ENCODE peak calls at places on chromosomes 12 and 14, in seven cellular contexts. B is left ventricle myocardium inferior; P is NB4; O is CD8-positive, alpha-beta T cell; V is PC-3; S is epithelial cell of esophagus; H is AG04450. F is an unnamed sample.

GRCh38 chr12:49626169-49626835 is 2.9 kb downstream of the PRPF40B start:
- DNase-seq in B (no peak), P (no peak), O (no peak), V (peak), S (peak), H (no peak), F (no peak)

GRCh38 chr14:56199976-56200577 is 81.9 kb downstream of the PELI2 start:
- DNase-seq in B (no peak), P (no peak), O (no peak), V (no peak), S (no peak), H (no peak), F (peak)

GRCh38 chr12:88566430-88566829 is 13.8 kb downstream of the KITLG start:
- DNase-seq in B (no peak), P (no peak), O (no peak), V (peak), S (no peak), H (no peak), F (no peak)

GRCh38 chr12:31618228-31619025 is 27.5 kb upstream of the DENND5B start:
- DNase-seq in B (no peak), P (no peak), O (no peak), V (no peak), S (no peak), H (no peak), F (peak)

GRCh38 chr14:86055512-86055911 is 525.6 kb downstream of the FLRT2 start:
- DNase-seq in B (no peak), P (peak), O (no peak), V (peak), S (peak), H (no peak), F (no peak)

GRCh38 chr12:118035194-118036041 is 18.9 kb downstream of the RFC5 start:
- DNase-seq in B (no peak), P (no peak), O (no peak), V (peak), S (peak), H (no peak), F (peak)

GRCh38 chr14:105021656-105022275 is 883 bp upstream of the CDCA4 start:
- DNase-seq in B (no peak), P (peak), O (no peak), V (peak), S (peak), H (no peak), F (peak)

GRCh38 chr12:121465921-121466799 is 66.2 kb downstream of the RNF34 start:
- DNase-seq in B (no peak), P (peak), O (no peak), V (peak), S (peak), H (no peak), F (peak)

GRCh38 chr14:54881761-54882401 is 20.7 kb downstream of the GCH1 start:
- DNase-seq in B (no peak), P (no peak), O (no peak), V (no peak), S (no peak), H (no peak), F (peak)

GRCh38 chr12:100824476-100824875 is 29.9 kb downstream of the ANO4 start:
- DNase-seq in B (no peak), P (no peak), O (no peak), V (no peak), S (no peak), H (no peak), F (no peak)

GRCh38 chr14:38567728-38568127 is 311.8 kb upstream of the CLEC14A start:
- DNase-seq in B (no peak), P (no peak), O (no peak), V (no peak), S (no peak), H (no peak), F (no peak)

GRCh38 chr12:75706786-75707605 is 195.6 kb upstream of the KRR1 start:
- DNase-seq in B (no peak), P (no peak), O (no peak), V (no peak), S (peak), H (no peak), F (no peak)

GRCh38 chr12:93032748-93033147 is 103.7 kb upstream of the EEA1 start:
- DNase-seq in B (no peak), P (no peak), O (no peak), V (no peak), S (no peak), H (no peak), F (no peak)

GRCh38 chr14:99271951-99272668 is at the start of gene BCL11B:
- DNase-seq in B (peak), P (peak), O (peak), V (peak), S (peak), H (peak), F (peak)

GRCh38 chr14:97185186-97185585 is 388.0 kb downstream of the VRK1 start:
- DNase-seq in B (no peak), P (peak), O (no peak), V (peak), S (peak), H (no peak), F (peak)

GRCh38 chr12:28191018-28191595 is 851 bp downstream of the CCDC91 start:
- DNase-seq in B (no peak), P (peak), O (no peak), V (peak), S (peak), H (no peak), F (peak)

GRCh38 chr12:56510786-56511185 is 10.8 kb upstream of the RBMS2 start:
- DNase-seq in B (no peak), P (no peak), O (no peak), V (no peak), S (no peak), H (no peak), F (no peak)

GRCh38 chr14:68862954-68863594 is 70.2 kb upstream of the ZFP36L1 start:
- DNase-seq in B (peak), P (peak), O (peak), V (peak), S (peak), H (peak), F (peak)

GRCh38 chr14:93115920-93116675 is at the start of gene ITPK1:
- DNase-seq in B (peak), P (peak), O (peak), V (peak), S (peak), H (no peak), F (peak)

GRCh38 chr12:9363145-9363544 is 154.9 kb upstream of the PZP start:
- DNase-seq in B (no peak), P (no peak), O (no peak), V (no peak), S (peak), H (no peak), F (peak)

GRCh38 chr14:97970222-97970621 is 1173.0 kb downstream of the VRK1 start:
- DNase-seq in B (no peak), P (no peak), O (no peak), V (no peak), S (no peak), H (no peak), F (no peak)

GRCh38 chr14:68284333-68284732 is 464.8 kb downstream of the RAD51B start:
- DNase-seq in B (no peak), P (no peak), O (no peak), V (no peak), S (no peak), H (no peak), F (peak)

GRCh38 chr12:111448266-111448830 is 42.6 kb downstream of the SH2B3 start:
- DNase-seq in B (no peak), P (peak), O (no peak), V (no peak), S (no peak), H (no peak), F (peak)

GRCh38 chr12:111570090-111570961 is 28.8 kb downstream of the ATXN2 start:
- DNase-seq in B (no peak), P (no peak), O (no peak), V (peak), S (peak), H (peak), F (no peak)

GRCh38 chr14:61277232-61277631 is 3.9 kb downstream of the TMEM30B start:
- DNase-seq in B (no peak), P (no peak), O (no peak), V (no peak), S (no peak), H (no peak), F (no peak)

GRCh38 chr14:65042731-65043372 is 56.2 kb downstream of the FNTB start:
- DNase-seq in B (no peak), P (peak), O (no peak), V (no peak), S (no peak), H (no peak), F (peak)

GRCh38 chr14:95044463-95045254 is 112.7 kb downstream of the DICER1 start:
- DNase-seq in B (no peak), P (no peak), O (no peak), V (no peak), S (no peak), H (no peak), F (no peak)

DNA sequence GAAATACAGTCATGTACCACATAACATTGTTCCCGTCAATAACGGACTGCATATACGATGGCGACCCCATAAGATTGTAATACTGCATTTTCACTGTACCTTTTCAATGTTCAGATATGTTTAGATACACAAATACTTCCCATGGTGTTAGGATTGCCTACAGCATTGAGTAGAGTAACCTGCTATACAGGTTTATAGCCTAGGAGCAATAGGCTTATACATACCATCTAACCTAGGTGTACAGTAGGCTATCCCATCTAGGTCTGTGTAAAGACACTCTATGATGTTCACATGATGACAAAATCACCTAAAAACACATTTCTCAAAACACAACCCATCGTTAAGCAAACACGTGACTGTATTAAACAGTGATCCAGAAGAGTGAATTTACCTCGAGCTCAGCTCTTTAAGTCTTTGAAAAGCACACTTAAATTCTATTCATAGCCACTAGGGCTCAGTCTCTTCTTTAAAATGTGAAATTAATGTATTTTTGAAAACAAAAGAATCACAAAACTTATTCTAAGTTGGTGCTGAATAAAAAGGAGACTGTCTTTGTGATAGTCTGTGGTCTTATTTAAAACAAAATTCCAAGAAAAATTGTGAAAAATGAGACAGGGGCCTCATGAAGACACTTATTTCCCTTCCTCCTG is 239.1 kb upstream of the ARID2 start:
- DNase-seq in B (no peak), P (no peak), O (no peak), V (peak), S (peak), H (no peak), F (no peak)
- TF ChIP-seq CTCF in B (no peak), P (no peak), O (no peak), V (peak), S (peak), H (no peak), F (no peak)

DNA sequence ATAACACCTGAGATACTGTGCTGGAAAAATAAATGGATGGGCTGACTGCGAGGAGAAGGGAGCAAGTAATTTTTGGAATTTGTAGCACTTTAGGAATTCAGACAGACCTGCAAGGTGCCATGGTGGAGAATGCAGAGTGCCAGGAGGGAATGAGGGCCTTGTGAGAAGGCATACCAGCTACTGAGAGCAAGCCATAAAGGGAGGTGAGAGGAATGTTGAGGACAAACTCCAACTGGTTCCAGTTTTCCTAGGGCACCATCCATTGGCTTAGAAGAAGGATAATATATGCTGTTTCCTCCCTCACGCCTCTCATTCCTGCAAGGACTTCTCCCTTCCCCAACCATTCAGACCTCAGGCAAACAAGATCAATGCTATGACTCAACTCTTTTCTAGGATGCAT is 11.2 kb upstream of the DAAM1 start:
- DNase-seq in B (no peak), P (no peak), O (no peak), V (no peak), S (peak), H (no peak), F (no peak)
- H3K4me3 ChIP-seq in B (no peak), P (no peak), O (no peak), V (no peak), S (no peak), H (no peak), F (no peak)

GRCh38 chr12:20716037-20716436 is 20.9 kb downstream of the SLCO1C1 start:
- DNase-seq in B (no peak), P (peak), O (no peak), V (peak), S (no peak), H (no peak), F (peak)
- TF ChIP-seq CTCF in B (no peak), P (peak), O (no peak), V (peak), S (no peak), H (no peak), F (peak)

DNA sequence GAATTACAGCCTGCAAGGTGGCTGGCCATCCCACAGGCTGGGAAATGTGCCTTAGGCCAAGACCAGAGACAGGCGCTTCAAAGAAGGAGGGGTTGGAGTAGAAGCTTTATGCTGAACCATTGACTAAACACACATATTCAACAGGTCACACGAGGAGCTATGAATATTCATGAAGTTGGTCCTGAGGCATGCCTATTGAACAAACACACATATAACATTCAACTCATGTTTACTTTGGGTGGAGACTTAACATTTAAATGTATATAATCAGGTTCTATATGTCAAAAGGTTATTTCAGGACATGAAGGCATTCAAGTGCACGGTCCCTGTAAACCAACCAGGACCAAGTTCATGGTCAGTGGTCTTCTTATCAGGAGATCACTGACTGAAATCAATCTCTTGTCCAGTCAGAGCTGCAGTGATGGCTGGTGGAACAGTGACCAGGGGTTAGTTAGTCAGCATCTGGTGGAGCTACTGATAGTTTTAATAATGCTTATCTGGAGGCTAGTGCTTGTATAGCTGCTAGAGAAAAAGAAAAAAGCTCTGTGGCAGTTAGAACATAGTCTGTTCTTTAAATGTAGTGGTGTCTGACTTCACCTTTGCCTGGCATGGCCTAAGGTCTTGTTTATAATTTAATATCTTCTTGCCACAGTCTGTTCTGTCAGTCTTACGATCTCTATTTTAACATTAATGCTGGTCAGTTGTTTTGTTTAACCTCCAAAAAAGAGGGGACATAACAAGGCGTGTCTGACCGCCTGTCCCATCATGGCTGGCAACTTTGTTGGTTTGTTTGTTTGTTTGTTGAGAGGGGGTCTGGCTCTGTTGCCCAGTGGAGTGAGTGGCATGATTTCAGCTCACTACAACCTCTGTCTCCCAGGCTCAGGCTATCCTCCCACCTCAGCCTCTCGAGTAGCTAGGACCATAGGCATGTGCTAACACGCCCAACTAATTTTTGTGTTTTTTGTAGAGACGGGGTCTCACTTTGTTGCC is 35.8 kb upstream of the ITPR2 start:
- DNase-seq in B (no peak), P (no peak), O (no peak), V (no peak), S (no peak), H (no peak), F (no peak)
- H3K4me3 ChIP-seq in B (no peak), P (no peak), O (no peak), V (no peak), S (no peak), H (no peak), F (no peak)

DNA sequence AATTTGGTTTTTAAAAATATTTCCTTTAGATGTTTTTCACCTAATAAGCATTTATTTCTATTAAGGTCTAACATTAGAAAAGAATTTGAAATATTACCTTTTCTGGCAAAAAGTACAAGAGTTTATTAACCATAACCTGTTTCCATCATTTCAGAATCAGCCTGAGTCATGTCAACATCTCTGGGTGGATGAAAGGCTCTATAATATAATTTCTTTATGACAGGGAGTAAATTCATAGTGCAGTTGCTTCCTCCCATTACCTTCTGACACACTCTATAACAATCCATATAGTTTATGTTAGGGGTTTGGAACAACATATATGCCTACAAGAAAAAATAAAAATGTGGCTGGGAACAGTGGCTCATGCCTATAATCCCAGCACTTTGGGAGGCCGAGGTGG is 134.5 kb downstream of the SLC2A13 start:
- DNase-seq in B (no peak), P (no peak), O (no peak), V (no peak), S (no peak), H (no peak), F (no peak)
- TF ChIP-seq CTCF in B (no peak), P (no peak), O (no peak), V (no peak), S (no peak), H (no peak), F (no peak)

F was measured in GM12865.